ENCODE peak calls at places on chromosomes 5 and 9, in five cellular contexts. E is upper lobe of right lung, D is astrocyte, Z is tibial nerve, U is A549. V is an unnamed sample.

GRCh38 chr9:108156270-108156998 is 666.9 kb upstream of the KLF4 start:
- DNase-seq in E (no peak), Z (no peak), U (peak), D (no peak), V (no peak)

GRCh38 chr9:113531919-113532808 is 68.6 kb downstream of the RGS3 start:
- DNase-seq in Z (no peak), E (no peak), D (no peak), U (no peak), V (peak)

GRCh38 chr5:8845316-8845715 is 700.6 kb downstream of the SEMA5A start:
- DNase-seq in Z (no peak), E (no peak), U (no peak), D (peak), V (no peak)

GRCh38 chr5:90518666-90519065 is 10.7 kb downstream of the LYSMD3 start:
- DNase-seq in E (no peak), D (peak), Z (no peak), U (no peak), V (no peak)

GRCh38 chr5:162485666-162486292 is 418.2 kb downstream of the GABRG2 start:
- DNase-seq in E (no peak), D (no peak), Z (no peak), U (no peak), V (peak)

GRCh38 chr5:157263586-157264090 is 2.3 kb upstream of the CYFIP2 start:
- DNase-seq in E (no peak), Z (no peak), U (no peak), D (no peak), V (no peak)

GRCh38 chr5:168724227-168724626 is 145.1 kb upstream of the PANK3 start:
- DNase-seq in Z (no peak), E (no peak), D (no peak), U (no peak), V (no peak)

GRCh38 chr9:16131269-16131668 is 578.4 kb downstream of the CCDC171 start:
- DNase-seq in U (no peak), D (no peak), E (no peak), Z (no peak), V (no peak)

GRCh38 chr5:98179791-98180755 is 593.4 kb upstream of the RGMB start:
- DNase-seq in D (no peak), E (no peak), U (no peak), Z (no peak), V (no peak)

DNA sequence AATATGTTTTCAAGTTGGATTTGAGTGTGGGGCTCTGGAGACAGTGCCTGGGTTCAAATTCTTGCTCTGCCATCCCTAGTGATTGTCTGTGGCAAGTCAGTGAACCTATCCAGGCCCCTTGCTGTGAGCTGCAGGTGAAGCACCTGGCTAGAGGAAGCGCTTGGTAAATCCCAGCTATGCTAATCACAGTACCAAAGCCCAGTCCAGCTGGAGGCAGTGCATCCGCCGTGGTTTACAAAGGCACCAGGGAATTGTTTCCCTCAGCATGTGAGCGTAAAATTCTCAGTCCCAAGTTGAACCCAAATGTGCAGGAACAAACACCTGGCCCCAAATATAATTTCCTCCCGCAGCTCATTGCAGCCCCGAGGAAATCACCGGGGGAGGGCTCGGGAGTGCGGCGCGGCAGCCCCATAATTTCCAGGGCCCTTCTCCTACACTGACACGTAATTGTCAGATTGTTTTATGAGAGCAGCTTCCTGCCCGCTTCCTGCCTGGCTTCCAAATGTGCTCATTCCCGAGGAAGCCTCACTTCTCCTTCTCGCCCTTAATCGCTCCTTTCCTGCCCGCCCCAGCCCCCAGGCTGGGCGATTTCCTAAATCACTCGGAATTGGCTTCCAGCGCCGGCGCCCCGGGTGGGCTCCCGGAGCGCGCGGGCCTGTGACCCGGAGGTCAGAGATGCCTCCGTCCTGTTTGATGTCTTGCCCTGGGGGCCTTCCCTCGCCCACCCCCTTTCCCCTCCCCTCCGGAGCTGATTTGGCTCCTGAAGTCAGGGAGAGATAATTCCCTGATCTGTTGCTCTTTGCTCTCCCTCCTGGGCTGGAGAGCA is 134.4 kb downstream of the FGF1 start:
- DNase-seq in E (no peak), Z (no peak), D (no peak), U (no peak), V (no peak)
- H3K4me3 ChIP-seq in E (peak), Z (peak), D (peak), U (no peak), V (peak)

DNA sequence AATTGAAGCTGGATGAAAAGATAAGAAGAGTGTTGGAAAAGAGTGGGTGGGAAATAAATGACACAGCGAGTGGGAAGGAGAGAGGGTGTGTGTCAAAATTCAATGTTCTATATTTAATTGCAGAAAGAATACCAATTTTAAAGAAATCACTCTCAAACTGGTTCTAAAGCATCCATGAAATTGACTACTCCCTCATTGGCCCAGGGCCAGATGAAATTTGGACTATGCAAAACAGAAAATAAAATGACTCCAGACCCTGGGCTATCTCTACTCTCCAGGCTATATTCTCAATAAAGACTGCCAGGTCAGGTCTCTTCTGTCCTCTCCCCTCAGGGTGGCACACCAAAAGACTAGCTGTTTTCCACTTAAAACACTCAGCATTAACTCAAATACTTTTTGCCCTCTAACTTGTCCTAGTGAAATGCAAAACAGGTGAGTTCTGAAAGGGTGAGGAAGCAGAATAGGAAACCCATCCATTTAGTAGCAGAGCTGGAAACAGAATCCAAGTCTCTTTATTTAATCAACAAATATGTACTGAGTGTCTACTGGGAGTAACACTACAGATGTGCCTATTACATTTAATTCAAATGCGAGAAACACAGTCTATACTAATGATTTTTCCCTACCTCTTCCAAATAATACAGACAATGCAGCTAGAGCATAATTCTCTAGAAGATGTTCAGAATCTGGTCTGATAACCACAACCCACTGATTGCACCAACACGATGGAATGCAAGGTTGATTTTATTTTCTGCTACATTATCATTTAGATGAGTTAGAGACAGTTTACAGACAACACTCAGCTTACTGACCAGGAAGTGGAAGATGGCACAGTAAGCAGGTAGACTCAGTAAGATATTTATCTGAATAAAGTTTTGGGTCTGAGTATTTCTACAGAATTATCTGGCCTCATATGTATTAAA is 42.1 kb downstream of the EFCAB9 start:
- DNase-seq in E (no peak), D (no peak), U (no peak), Z (no peak), V (no peak)
- H3K27ac ChIP-seq in E (no peak), D (no peak), U (no peak), Z (no peak), V (no peak)

GRCh38 chr9:127380479-127380878 is 16.5 kb upstream of the SLC2A8 start:
- DNase-seq in E (no peak), U (no peak), Z (no peak), D (no peak), V (no peak)
- H3K4me3 ChIP-seq in E (no peak), U (no peak), Z (no peak), D (no peak), V (no peak)

GRCh38 chr9:34568783-34569182 is 20.7 kb downstream of the CNTFR start:
- DNase-seq in D (no peak), Z (no peak), U (no peak), E (no peak), V (no peak)

GRCh38 chr9:34568133-34568532 is 21.4 kb downstream of the CNTFR start:
- DNase-seq in E (no peak), Z (no peak), U (no peak), D (no peak), V (no peak)

GRCh38 chr9:34564617-34565016 is 24.9 kb downstream of the CNTFR start:
- DNase-seq in E (no peak), D (no peak), U (no peak), Z (no peak), V (no peak)

GRCh38 chr9:34566972-34567371 is 22.6 kb downstream of the CNTFR start:
- DNase-seq in Z (no peak), U (no peak), D (no peak), E (no peak), V (no peak)

DNA sequence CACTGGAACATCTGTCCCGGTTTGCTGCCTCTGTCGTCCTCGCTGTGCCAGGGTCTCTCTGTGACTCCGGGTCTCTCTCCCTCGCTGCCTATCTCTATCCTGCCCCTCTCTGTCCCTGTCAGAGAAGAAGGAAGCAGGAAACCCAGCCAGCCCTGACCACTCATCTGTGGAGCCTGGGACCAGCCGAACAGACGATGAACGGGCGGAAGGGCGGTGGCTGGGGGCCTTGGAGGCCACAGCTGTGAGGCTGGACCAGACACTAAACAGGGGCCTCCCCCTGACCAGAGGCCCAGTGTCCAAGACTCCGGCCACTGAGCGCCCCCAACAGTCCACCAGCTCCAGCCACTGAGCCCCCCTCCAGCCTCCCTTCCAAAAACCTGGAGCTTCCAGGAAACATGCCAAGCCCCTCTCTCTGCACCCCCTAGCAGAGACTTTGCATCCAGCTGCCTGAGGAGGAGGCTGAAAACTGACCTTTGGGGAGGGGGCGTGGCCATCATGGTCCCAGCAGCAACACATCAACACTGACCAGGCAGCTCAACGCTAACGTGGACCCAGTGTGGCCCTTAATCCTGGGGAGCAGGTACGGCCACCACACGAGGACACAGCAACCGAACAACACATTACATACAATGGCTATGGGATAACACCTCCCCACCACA is 23.2 kb downstream of the CNTFR start:
- DNase-seq in U (no peak), E (no peak), D (no peak), Z (no peak), V (no peak)
- H3K27ac ChIP-seq in U (no peak), E (no peak), D (no peak), Z (no peak), V (no peak)

GRCh38 chr5:43008369-43009158 is 31.6 kb downstream of the ANXA2R start:
- DNase-seq in E (peak), U (peak), D (peak), Z (peak), V (peak)

GRCh38 chr5:43006411-43007202 is 33.5 kb downstream of the ANXA2R start:
- DNase-seq in D (peak), E (no peak), U (no peak), Z (no peak), V (no peak)

GRCh38 chr5:43010956-43011355 is 29.2 kb downstream of the ANXA2R start:
- DNase-seq in E (no peak), D (no peak), U (no peak), Z (no peak), V (no peak)

GRCh38 chr5:43007911-43008368 is 32.2 kb downstream of the ANXA2R start:
- DNase-seq in U (peak), E (peak), D (peak), Z (peak), V (peak)

DNA sequence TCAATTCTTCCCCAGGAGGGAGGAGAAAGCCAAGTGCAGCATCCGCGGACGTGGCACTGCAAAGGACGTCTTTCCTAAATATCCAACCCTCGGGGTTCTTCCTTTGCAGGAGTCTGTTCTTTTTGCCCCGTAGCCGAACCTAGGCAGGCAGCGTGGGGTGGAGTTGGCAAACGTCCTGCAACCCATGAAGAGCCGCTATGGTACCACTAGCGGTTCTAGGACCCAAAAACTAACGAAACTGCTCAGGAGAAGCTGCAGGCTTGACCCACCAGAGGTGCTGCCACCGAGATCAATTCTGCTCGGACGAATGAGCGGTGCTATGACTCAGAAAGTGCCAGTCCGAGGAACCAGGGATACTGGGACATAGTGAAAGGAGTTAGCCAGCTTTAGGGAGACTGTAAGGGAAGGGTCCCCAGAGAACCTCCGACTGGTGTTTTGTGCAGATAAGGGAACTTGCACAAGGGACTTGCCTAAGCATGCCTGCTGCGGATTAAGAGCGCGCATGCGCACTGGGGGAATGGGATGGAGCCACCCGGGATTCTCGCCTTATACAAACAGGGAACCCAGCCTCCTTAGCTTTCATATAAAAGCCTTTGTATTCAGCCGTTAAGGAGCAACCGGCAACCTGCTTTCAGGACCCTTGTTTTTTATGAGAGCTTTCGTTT is 32.7 kb downstream of the ANXA2R start:
- DNase-seq in E (peak), U (peak), Z (peak), D (peak), V (peak)
- H3K4me3 ChIP-seq in E (peak), U (peak), Z (peak), D (peak), V (peak)

GRCh38 chr9:93218161-93218560 is 34.2 kb downstream of the WNK2 start:
- DNase-seq in U (no peak), D (no peak), E (peak), Z (no peak), V (no peak)

GRCh38 chr9:93217706-93218105 is 33.8 kb downstream of the WNK2 start:
- DNase-seq in E (peak), D (no peak), U (no peak), Z (no peak), V (no peak)

GRCh38 chr9:93218671-93219420 is 34.9 kb downstream of the WNK2 start:
- DNase-seq in Z (no peak), U (no peak), D (no peak), E (no peak), V (no peak)

GRCh38 chr9:93220627-93221425 is 36.9 kb downstream of the WNK2 start:
- DNase-seq in U (no peak), Z (no peak), D (no peak), E (no peak), V (no peak)

DNA sequence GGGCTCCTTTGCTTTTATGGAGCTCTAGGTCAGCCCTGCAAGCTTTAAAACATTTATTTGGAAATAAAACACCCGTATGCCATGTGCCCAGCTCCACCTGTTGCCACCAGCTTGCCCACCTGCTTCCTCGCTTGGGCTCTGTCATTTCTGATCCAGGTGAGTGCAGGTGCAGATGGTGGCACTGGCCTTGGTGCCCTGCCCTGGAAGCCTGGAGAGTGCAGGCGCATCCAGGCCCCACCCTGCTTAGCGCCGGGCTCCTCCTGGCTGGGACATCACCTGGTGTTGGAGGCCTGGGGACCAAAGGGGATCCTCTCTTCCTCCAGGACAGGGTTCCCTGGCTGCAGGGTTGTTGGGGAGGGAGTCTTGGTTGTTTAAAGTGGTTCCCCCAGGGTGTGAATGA is 35.8 kb downstream of the WNK2 start:
- DNase-seq in U (no peak), D (no peak), Z (no peak), E (no peak), V (no peak)
- H3K27ac ChIP-seq in U (no peak), D (no peak), Z (no peak), E (no peak), V (no peak)

DNA sequence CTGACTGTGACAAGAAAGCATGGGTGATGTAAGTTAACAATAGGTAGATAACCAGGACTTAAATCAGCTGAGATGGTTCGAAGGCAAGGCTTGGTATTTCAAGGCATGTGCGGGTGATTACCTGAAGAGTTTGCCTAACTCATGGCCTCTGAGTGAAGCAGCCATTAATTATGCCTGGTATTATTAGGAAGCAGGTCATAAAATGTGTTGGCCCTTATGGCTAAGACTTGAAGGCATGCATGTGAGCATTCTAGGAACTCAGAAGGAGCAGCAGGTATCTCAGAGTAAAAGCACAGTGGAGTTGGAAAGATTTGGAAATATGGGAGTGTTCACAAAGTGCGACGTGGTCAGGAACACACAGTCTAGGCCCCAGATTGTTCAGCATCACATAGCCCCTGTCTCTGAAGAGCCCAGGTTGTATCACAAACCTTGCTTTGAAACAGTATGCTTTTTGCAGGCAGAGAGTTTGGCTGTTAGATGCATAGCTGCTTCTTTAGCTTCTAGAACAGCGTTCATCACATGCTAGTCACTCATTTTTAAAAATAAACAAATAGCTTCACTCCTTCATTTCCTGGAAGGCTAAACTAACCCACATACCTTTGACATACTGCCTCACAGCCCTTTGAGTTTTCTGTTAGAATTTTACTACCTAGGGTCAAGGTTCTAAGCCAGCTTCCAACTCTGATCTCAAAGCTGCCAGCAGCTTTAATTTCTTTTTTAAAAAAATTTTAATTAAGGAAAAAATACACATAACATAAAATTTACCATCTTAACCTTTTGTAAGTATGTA is 2.1 kb downstream of the HEXB start:
- DNase-seq in U (no peak), D (peak), E (no peak), Z (no peak), V (no peak)
- H3K4me3 ChIP-seq in U (no peak), D (no peak), E (no peak), Z (no peak), V (peak)